ENCODE peak calls at places on chromosomes 5 and 9, in five cellular contexts. One of them, this sample, is unnamed.
A peak's percentile ranks its signal among the peaks of the same experiment; 100 is the strongest.

GRCh38 chr9:33290994-33291397 is 680 bp downstream of the NFX1 start:
- DNase-seq in fibroblast of gingiva: no peak
- DNase-seq in HFFc6: no peak
- DNase-seq in effector CD4-positive, alpha-beta T cell: no peak
- DNase-seq in frontal cortex: no peak
- DNase-seq in this sample: no peak

GRCh38 chr5:81718300-81718699 is 32.6 kb downstream of the SSBP2 start:
- DNase-seq in HFFc6: no peak
- DNase-seq in fibroblast of gingiva: no peak
- DNase-seq in frontal cortex: no peak
- DNase-seq in effector CD4-positive, alpha-beta T cell: no peak
- DNase-seq in this sample: no peak

GRCh38 chr9:73799446-73799845 is 647.8 kb downstream of the ANXA1 start:
- DNase-seq in effector CD4-positive, alpha-beta T cell: no peak
- DNase-seq in frontal cortex: no peak
- DNase-seq in fibroblast of gingiva: no peak
- DNase-seq in HFFc6: no peak
- DNase-seq in this sample: no peak

GRCh38 chr5:83516962-83517750 is 45.6 kb downstream of the VCAN start:
- DNase-seq in HFFc6: no peak
- DNase-seq in frontal cortex: no peak
- DNase-seq in fibroblast of gingiva: no peak
- DNase-seq in effector CD4-positive, alpha-beta T cell: no peak
- DNase-seq in this sample: no peak

GRCh38 chr5:15798006-15798405 is 298.0 kb downstream of the FBXL7 start:
- DNase-seq in HFFc6: no peak
- DNase-seq in effector CD4-positive, alpha-beta T cell: no peak
- DNase-seq in frontal cortex: no peak
- DNase-seq in fibroblast of gingiva: no peak
- DNase-seq in this sample: no peak

GRCh38 chr5:107469485-107469884 is 201.3 kb downstream of the EFNA5 start:
- DNase-seq in HFFc6: peak; percentile 54
- DNase-seq in frontal cortex: no peak
- DNase-seq in fibroblast of gingiva: peak; percentile 83
- DNase-seq in effector CD4-positive, alpha-beta T cell: no peak
- DNase-seq in this sample: no peak

GRCh38 chr5:141402553-141403328 is at the start of gene PCDHGA9:
- DNase-seq in frontal cortex: no peak
- DNase-seq in HFFc6: no peak
- DNase-seq in effector CD4-positive, alpha-beta T cell: no peak
- DNase-seq in fibroblast of gingiva: no peak
- DNase-seq in this sample: no peak

GRCh38 chr9:29332789-29333188 is 1759.5 kb upstream of the C9orf72 start:
- DNase-seq in HFFc6: peak; percentile 36
- DNase-seq in frontal cortex: no peak
- DNase-seq in fibroblast of gingiva: no peak
- DNase-seq in effector CD4-positive, alpha-beta T cell: no peak
- DNase-seq in this sample: no peak

GRCh38 chr9:89742660-89743059 is 137.8 kb downstream of the GADD45G start:
- DNase-seq in HFFc6: no peak
- DNase-seq in frontal cortex: no peak
- DNase-seq in fibroblast of gingiva: no peak
- DNase-seq in effector CD4-positive, alpha-beta T cell: no peak
- DNase-seq in this sample: no peak

GRCh38 chr5:124634228-124634819 is 112.1 kb downstream of the ZNF608 start:
- DNase-seq in frontal cortex: no peak
- DNase-seq in HFFc6: peak; percentile 81
- DNase-seq in fibroblast of gingiva: peak; percentile 31
- DNase-seq in effector CD4-positive, alpha-beta T cell: no peak
- DNase-seq in this sample: no peak

GRCh38 chr9:129731477-129732085 is 21.3 kb downstream of the PTGES start:
- DNase-seq in fibroblast of gingiva: no peak
- DNase-seq in HFFc6: no peak
- DNase-seq in effector CD4-positive, alpha-beta T cell: no peak
- DNase-seq in frontal cortex: no peak
- DNase-seq in this sample: no peak

GRCh38 chr9:7640205-7640604 is 159.4 kb downstream of the DMAC1 start:
- DNase-seq in HFFc6: no peak
- DNase-seq in effector CD4-positive, alpha-beta T cell: no peak
- DNase-seq in fibroblast of gingiva: no peak
- DNase-seq in frontal cortex: no peak
- DNase-seq in this sample: no peak

GRCh38 chr5:71681282-71681681 is 37.8 kb upstream of the CARTPT start:
- DNase-seq in fibroblast of gingiva: peak; percentile 14
- DNase-seq in effector CD4-positive, alpha-beta T cell: no peak
- DNase-seq in HFFc6: no peak
- DNase-seq in frontal cortex: no peak
- DNase-seq in this sample: no peak

GRCh38 chr5:38208782-38209378 is 49.5 kb upstream of the EGFLAM start:
- DNase-seq in effector CD4-positive, alpha-beta T cell: no peak
- DNase-seq in HFFc6: peak; percentile 40
- DNase-seq in fibroblast of gingiva: peak; percentile 15
- DNase-seq in frontal cortex: no peak
- DNase-seq in this sample: peak; percentile 22

GRCh38 chr5:170266570-170267379 is 30.8 kb downstream of the LCP2 start:
- DNase-seq in effector CD4-positive, alpha-beta T cell: peak; percentile 54
- DNase-seq in HFFc6: no peak
- DNase-seq in fibroblast of gingiva: no peak
- DNase-seq in frontal cortex: no peak
- DNase-seq in this sample: peak; percentile 19

GRCh38 chr5:43110606-43111170 is 10.0 kb upstream of the ZNF131 start:
- DNase-seq in frontal cortex: no peak
- DNase-seq in HFFc6: no peak
- DNase-seq in effector CD4-positive, alpha-beta T cell: no peak
- DNase-seq in fibroblast of gingiva: no peak
- DNase-seq in this sample: peak; percentile 22

GRCh38 chr5:11619339-11620028 is 284.8 kb downstream of the CTNND2 start:
- DNase-seq in effector CD4-positive, alpha-beta T cell: no peak
- DNase-seq in frontal cortex: peak; percentile 9
- DNase-seq in fibroblast of gingiva: no peak
- DNase-seq in HFFc6: no peak
- DNase-seq in this sample: no peak

GRCh38 chr5:43603535-43604363 is 769 bp downstream of the NNT start:
- DNase-seq in fibroblast of gingiva: peak; percentile 44
- DNase-seq in frontal cortex: peak; percentile 65
- DNase-seq in effector CD4-positive, alpha-beta T cell: peak; percentile 59
- DNase-seq in HFFc6: peak; percentile 34
- DNase-seq in this sample: peak; percentile 42

GRCh38 chr5:56632199-56632598 is 183.2 kb upstream of the MAP3K1 start:
- DNase-seq in fibroblast of gingiva: no peak
- DNase-seq in frontal cortex: no peak
- DNase-seq in HFFc6: no peak
- DNase-seq in effector CD4-positive, alpha-beta T cell: no peak
- DNase-seq in this sample: no peak

GRCh38 chr5:149962040-149962439 is 1.5 kb downstream of the SLC26A2 start:
- DNase-seq in effector CD4-positive, alpha-beta T cell: no peak
- DNase-seq in frontal cortex: no peak
- DNase-seq in HFFc6: peak; percentile 57
- DNase-seq in fibroblast of gingiva: peak; percentile 52
- DNase-seq in this sample: no peak

GRCh38 chr5:148759101-148759500 is 67.3 kb upstream of the ADRB2 start:
- DNase-seq in frontal cortex: no peak
- DNase-seq in HFFc6: no peak
- DNase-seq in effector CD4-positive, alpha-beta T cell: no peak
- DNase-seq in fibroblast of gingiva: no peak
- DNase-seq in this sample: no peak

GRCh38 chr9:74683322-74683721 is 186.2 kb downstream of the RORB start:
- DNase-seq in fibroblast of gingiva: no peak
- DNase-seq in HFFc6: no peak
- DNase-seq in effector CD4-positive, alpha-beta T cell: no peak
- DNase-seq in frontal cortex: no peak
- DNase-seq in this sample: no peak

GRCh38 chr5:91119941-91120850 is 262.9 kb downstream of the ARRDC3 start:
- DNase-seq in HFFc6: no peak
- DNase-seq in fibroblast of gingiva: no peak
- DNase-seq in effector CD4-positive, alpha-beta T cell: no peak
- DNase-seq in frontal cortex: no peak
- DNase-seq in this sample: no peak

GRCh38 chr5:43798740-43799139 is 195.8 kb downstream of the NNT start:
- DNase-seq in HFFc6: no peak
- DNase-seq in effector CD4-positive, alpha-beta T cell: no peak
- DNase-seq in frontal cortex: no peak
- DNase-seq in fibroblast of gingiva: no peak
- DNase-seq in this sample: no peak

GRCh38 chr5:133801955-133802751 is 166.3 kb downstream of the C5orf15 start:
- DNase-seq in fibroblast of gingiva: peak; percentile 40
- DNase-seq in effector CD4-positive, alpha-beta T cell: no peak
- DNase-seq in frontal cortex: no peak
- DNase-seq in HFFc6: peak; percentile 17
- DNase-seq in this sample: no peak

GRCh38 chr9:93659044-93659836 is 82.9 kb downstream of the PHF2 start:
- DNase-seq in fibroblast of gingiva: no peak
- DNase-seq in frontal cortex: no peak
- DNase-seq in effector CD4-positive, alpha-beta T cell: peak; percentile 0
- DNase-seq in HFFc6: no peak
- DNase-seq in this sample: peak; percentile 10

GRCh38 chr9:123823194-123823947 is 106.6 kb downstream of the DENND1A start:
- DNase-seq in fibroblast of gingiva: no peak
- DNase-seq in frontal cortex: no peak
- DNase-seq in HFFc6: no peak
- DNase-seq in effector CD4-positive, alpha-beta T cell: no peak
- DNase-seq in this sample: no peak

GRCh38 chr9:25678846-25679360 is 659 bp upstream of the TUSC1 start:
- DNase-seq in fibroblast of gingiva: no peak
- DNase-seq in effector CD4-positive, alpha-beta T cell: no peak
- DNase-seq in frontal cortex: no peak
- DNase-seq in HFFc6: no peak
- DNase-seq in this sample: no peak

GRCh38 chr9:136644593-136645342 is 17.9 kb upstream of the EGFL7 start:
- DNase-seq in HFFc6: peak; percentile 17
- DNase-seq in fibroblast of gingiva: no peak
- DNase-seq in effector CD4-positive, alpha-beta T cell: peak; percentile 47
- DNase-seq in frontal cortex: peak; percentile 79
- DNase-seq in this sample: peak; percentile 79

GRCh38 chr5:66653380-66653779 is 57.2 kb downstream of the MAST4 start:
- DNase-seq in HFFc6: peak; percentile 22
- DNase-seq in fibroblast of gingiva: peak; percentile 48
- DNase-seq in effector CD4-positive, alpha-beta T cell: no peak
- DNase-seq in frontal cortex: no peak
- DNase-seq in this sample: no peak

GRCh38 chr9:133023117-133023890 is 7.5 kb upstream of the GTF3C5 start:
- DNase-seq in fibroblast of gingiva: no peak
- DNase-seq in effector CD4-positive, alpha-beta T cell: no peak
- DNase-seq in frontal cortex: no peak
- DNase-seq in HFFc6: no peak
- DNase-seq in this sample: no peak

GRCh38 chr5:178069909-178070308 is 43.4 kb upstream of the N4BP3 start:
- DNase-seq in effector CD4-positive, alpha-beta T cell: no peak
- DNase-seq in HFFc6: peak; percentile 21
- DNase-seq in fibroblast of gingiva: no peak
- DNase-seq in frontal cortex: no peak
- DNase-seq in this sample: peak; percentile 59

GRCh38 chr5:86986837-86987236 is 280.8 kb upstream of the RASA1 start:
- DNase-seq in HFFc6: no peak
- DNase-seq in fibroblast of gingiva: no peak
- DNase-seq in effector CD4-positive, alpha-beta T cell: no peak
- DNase-seq in frontal cortex: no peak
- DNase-seq in this sample: no peak

This sample was measured in glutamatergic neuron.